ENCODE peak calls at places on chromosome 11, in nine cellular contexts. One of them, this sample, is unnamed.

GRCh38 chr11:118375980-118376379 is 16.6 kb downstream of the UBE4A start:
- DNase-seq in pancreas: no peak
- DNase-seq in GM12891: no peak
- DNase-seq in EH: no peak
- DNase-seq in ELF-1: no peak
- DNase-seq in cardiac septum: no peak
- DNase-seq in AG10803: no peak
- DNase-seq in dorsolateral prefrontal cortex: no peak
- DNase-seq in ELR: no peak
- DNase-seq in this sample: no peak

GRCh38 chr11:62501432-62501891 is 45.1 kb downstream of the AHNAK start:
- DNase-seq in pancreas: no peak
- DNase-seq in GM12891: no peak
- DNase-seq in EH: no peak
- DNase-seq in ELF-1: no peak
- DNase-seq in cardiac septum: no peak
- DNase-seq in AG10803: peak; percentile 87
- DNase-seq in dorsolateral prefrontal cortex: peak; percentile 87
- DNase-seq in ELR: no peak
- DNase-seq in this sample: peak; percentile 55

GRCh38 chr11:70026726-70027125 is 51.4 kb upstream of the ANO1 start:
- DNase-seq in pancreas: no peak
- DNase-seq in GM12891: no peak
- DNase-seq in EH: no peak
- DNase-seq in ELF-1: no peak
- DNase-seq in cardiac septum: peak; percentile 49
- DNase-seq in AG10803: no peak
- DNase-seq in dorsolateral prefrontal cortex: no peak
- DNase-seq in ELR: no peak
- DNase-seq in this sample: no peak

GRCh38 chr11:108117746-108118371 is 3.5 kb upstream of the ACAT1 start:
- DNase-seq in pancreas: no peak
- DNase-seq in GM12891: no peak
- DNase-seq in EH: peak; percentile 63
- DNase-seq in ELF-1: no peak
- DNase-seq in cardiac septum: no peak
- DNase-seq in AG10803: peak; percentile 73
- DNase-seq in dorsolateral prefrontal cortex: no peak
- DNase-seq in ELR: peak; percentile 76
- DNase-seq in this sample: no peak

GRCh38 chr11:67365756-67366384 is 7.5 kb downstream of the CLCF1 start:
- DNase-seq in pancreas: no peak
- DNase-seq in GM12891: no peak
- DNase-seq in EH: no peak
- DNase-seq in ELF-1: no peak
- DNase-seq in cardiac septum: no peak
- DNase-seq in AG10803: no peak
- DNase-seq in dorsolateral prefrontal cortex: peak; percentile 64
- DNase-seq in ELR: no peak
- DNase-seq in this sample: no peak

GRCh38 chr11:120108154-120108784 is 29.6 kb downstream of the TRIM29 start:
- DNase-seq in pancreas: peak; percentile 37
- DNase-seq in GM12891: peak; percentile 90
- DNase-seq in EH: peak; percentile 58
- DNase-seq in ELF-1: peak; percentile 88
- DNase-seq in cardiac septum: no peak
- DNase-seq in AG10803: peak; percentile 42
- DNase-seq in dorsolateral prefrontal cortex: peak; percentile 87
- DNase-seq in ELR: peak; percentile 58
- DNase-seq in this sample: peak; percentile 80

GRCh38 chr11:12802418-12803085 is 128.3 kb downstream of the TEAD1 start:
- DNase-seq in pancreas: peak; percentile 94
- DNase-seq in GM12891: no peak
- DNase-seq in EH: peak; percentile 81
- DNase-seq in ELF-1: peak; percentile 87
- DNase-seq in cardiac septum: no peak
- DNase-seq in AG10803: no peak
- DNase-seq in dorsolateral prefrontal cortex: no peak
- DNase-seq in ELR: peak; percentile 89
- DNase-seq in this sample: peak; percentile 92

GRCh38 chr11:85823816-85824215 is 12.9 kb upstream of the SYTL2 start:
- DNase-seq in pancreas: no peak
- DNase-seq in GM12891: no peak
- DNase-seq in EH: no peak
- DNase-seq in ELF-1: no peak
- DNase-seq in cardiac septum: no peak
- DNase-seq in AG10803: peak; percentile 6
- DNase-seq in dorsolateral prefrontal cortex: no peak
- DNase-seq in ELR: no peak
- DNase-seq in this sample: no peak

GRCh38 chr11:3786781-3787428 is 10.4 kb downstream of the NUP98 start:
- DNase-seq in pancreas: no peak
- DNase-seq in GM12891: no peak
- DNase-seq in EH: peak; percentile 47
- DNase-seq in ELF-1: no peak
- DNase-seq in cardiac septum: no peak
- DNase-seq in AG10803: peak; percentile 56
- DNase-seq in dorsolateral prefrontal cortex: no peak
- DNase-seq in ELR: no peak
- DNase-seq in this sample: no peak

GRCh38 chr11:763073-763463 is 14.2 kb downstream of the GATD1 start:
- DNase-seq in pancreas: no peak
- DNase-seq in GM12891: no peak
- DNase-seq in EH: no peak
- DNase-seq in ELF-1: no peak
- DNase-seq in cardiac septum: no peak
- DNase-seq in AG10803: no peak
- DNase-seq in dorsolateral prefrontal cortex: no peak
- DNase-seq in ELR: no peak
- DNase-seq in this sample: peak; percentile 64

GRCh38 chr11:36564376-36565032 is 3.3 kb upstream of the RAG1 start:
- DNase-seq in pancreas: peak; percentile 35
- DNase-seq in GM12891: peak; percentile 9
- DNase-seq in EH: peak; percentile 68
- DNase-seq in ELF-1: peak; percentile 60
- DNase-seq in cardiac septum: no peak
- DNase-seq in AG10803: peak; percentile 59
- DNase-seq in dorsolateral prefrontal cortex: no peak
- DNase-seq in ELR: peak; percentile 69
- DNase-seq in this sample: peak; percentile 58

GRCh38 chr11:69662021-69662698 is 13.0 kb downstream of the LTO1 start:
- DNase-seq in pancreas: no peak
- DNase-seq in GM12891: no peak
- DNase-seq in EH: no peak
- DNase-seq in ELF-1: peak; percentile 43
- DNase-seq in cardiac septum: peak; percentile 19
- DNase-seq in AG10803: no peak
- DNase-seq in dorsolateral prefrontal cortex: no peak
- DNase-seq in ELR: peak; percentile 47
- DNase-seq in this sample: no peak

GRCh38 chr11:33899383-33900037 is 7.6 kb upstream of the LMO2 start:
- DNase-seq in pancreas: peak; percentile 11
- DNase-seq in GM12891: no peak
- DNase-seq in EH: peak; percentile 79
- DNase-seq in ELF-1: peak; percentile 58
- DNase-seq in cardiac septum: peak; percentile 87
- DNase-seq in AG10803: peak; percentile 79
- DNase-seq in dorsolateral prefrontal cortex: no peak
- DNase-seq in ELR: peak; percentile 65
- DNase-seq in this sample: peak; percentile 50

GRCh38 chr11:94781822-94782221 is 13.7 kb downstream of the AMOTL1 start:
- DNase-seq in pancreas: no peak
- DNase-seq in GM12891: no peak
- DNase-seq in EH: peak; percentile 88
- DNase-seq in ELF-1: no peak
- DNase-seq in cardiac septum: no peak
- DNase-seq in AG10803: peak; percentile 64
- DNase-seq in dorsolateral prefrontal cortex: no peak
- DNase-seq in ELR: peak; percentile 85
- DNase-seq in this sample: no peak

GRCh38 chr11:3123316-3123715 is 41.8 kb downstream of the OSBPL5 start:
- DNase-seq in pancreas: no peak
- DNase-seq in GM12891: no peak
- DNase-seq in EH: no peak
- DNase-seq in ELF-1: no peak
- DNase-seq in cardiac septum: peak; percentile 86
- DNase-seq in AG10803: peak; percentile 45
- DNase-seq in dorsolateral prefrontal cortex: peak; percentile 68
- DNase-seq in ELR: no peak
- DNase-seq in this sample: no peak

GRCh38 chr11:115677190-115677589 is 173.0 kb upstream of the CADM1 start:
- DNase-seq in pancreas: no peak
- DNase-seq in GM12891: no peak
- DNase-seq in EH: no peak
- DNase-seq in ELF-1: no peak
- DNase-seq in cardiac septum: no peak
- DNase-seq in AG10803: no peak
- DNase-seq in dorsolateral prefrontal cortex: no peak
- DNase-seq in ELR: no peak
- DNase-seq in this sample: no peak

GRCh38 chr11:33724644-33725035 is 11.6 kb downstream of the CD59 start:
- DNase-seq in pancreas: no peak
- DNase-seq in GM12891: no peak
- DNase-seq in EH: no peak
- DNase-seq in ELF-1: no peak
- DNase-seq in cardiac septum: no peak
- DNase-seq in AG10803: peak; percentile 70
- DNase-seq in dorsolateral prefrontal cortex: no peak
- DNase-seq in ELR: peak; percentile 45
- DNase-seq in this sample: no peak

GRCh38 chr11:43575931-43576833 is 104.4 kb upstream of the HSD17B12 start:
- DNase-seq in pancreas: no peak
- DNase-seq in GM12891: no peak
- DNase-seq in EH: peak; percentile 28
- DNase-seq in ELF-1: no peak
- DNase-seq in cardiac septum: no peak
- DNase-seq in AG10803: no peak
- DNase-seq in dorsolateral prefrontal cortex: no peak
- DNase-seq in ELR: peak; percentile 22
- DNase-seq in this sample: no peak

GRCh38 chr11:112852141-112852853 is 108.9 kb upstream of the NCAM1 start:
- DNase-seq in pancreas: no peak
- DNase-seq in GM12891: no peak
- DNase-seq in EH: no peak
- DNase-seq in ELF-1: no peak
- DNase-seq in cardiac septum: no peak
- DNase-seq in AG10803: peak; percentile 13
- DNase-seq in dorsolateral prefrontal cortex: no peak
- DNase-seq in ELR: peak; percentile 36
- DNase-seq in this sample: no peak

GRCh38 chr11:67304511-67305113 is 1.3 kb downstream of the SSH3 start:
- DNase-seq in pancreas: peak; percentile 6
- DNase-seq in GM12891: no peak
- DNase-seq in EH: no peak
- DNase-seq in ELF-1: no peak
- DNase-seq in cardiac septum: no peak
- DNase-seq in AG10803: no peak
- DNase-seq in dorsolateral prefrontal cortex: no peak
- DNase-seq in ELR: no peak
- DNase-seq in this sample: no peak

GRCh38 chr11:41879186-41879738 is 419.8 kb upstream of the LRRC4C start:
- DNase-seq in pancreas: no peak
- DNase-seq in GM12891: no peak
- DNase-seq in EH: peak; percentile 92
- DNase-seq in ELF-1: no peak
- DNase-seq in cardiac septum: no peak
- DNase-seq in AG10803: peak; percentile 85
- DNase-seq in dorsolateral prefrontal cortex: no peak
- DNase-seq in ELR: no peak
- DNase-seq in this sample: no peak

GRCh38 chr11:34208266-34209135 is 103.1 kb downstream of the NAT10 start:
- DNase-seq in pancreas: no peak
- DNase-seq in GM12891: no peak
- DNase-seq in EH: no peak
- DNase-seq in ELF-1: no peak
- DNase-seq in cardiac septum: no peak
- DNase-seq in AG10803: no peak
- DNase-seq in dorsolateral prefrontal cortex: no peak
- DNase-seq in ELR: peak; percentile 53
- DNase-seq in this sample: no peak

GRCh38 chr11:69915501-69916250 is 96.5 kb upstream of the FGF3 start:
- DNase-seq in pancreas: peak; percentile 73
- DNase-seq in GM12891: peak; percentile 51
- DNase-seq in EH: peak; percentile 84
- DNase-seq in ELF-1: peak; percentile 85
- DNase-seq in cardiac septum: peak; percentile 90
- DNase-seq in AG10803: peak; percentile 59
- DNase-seq in dorsolateral prefrontal cortex: peak; percentile 52
- DNase-seq in ELR: peak; percentile 77
- DNase-seq in this sample: peak; percentile 85

GRCh38 chr11:134751825-134752224 is 339.8 kb upstream of the B3GAT1 start:
- DNase-seq in pancreas: no peak
- DNase-seq in GM12891: no peak
- DNase-seq in EH: no peak
- DNase-seq in ELF-1: no peak
- DNase-seq in cardiac septum: no peak
- DNase-seq in AG10803: no peak
- DNase-seq in dorsolateral prefrontal cortex: no peak
- DNase-seq in ELR: no peak
- DNase-seq in this sample: no peak

GRCh38 chr11:14645247-14645912 is 1.8 kb downstream of the PDE3B start:
- DNase-seq in pancreas: no peak
- DNase-seq in GM12891: no peak
- DNase-seq in EH: peak; percentile 36
- DNase-seq in ELF-1: no peak
- DNase-seq in cardiac septum: no peak
- DNase-seq in AG10803: peak; percentile 5
- DNase-seq in dorsolateral prefrontal cortex: no peak
- DNase-seq in ELR: peak; percentile 48
- DNase-seq in this sample: no peak

GRCh38 chr11:102142333-102142732 is 32.1 kb downstream of the YAP1 start:
- DNase-seq in pancreas: no peak
- DNase-seq in GM12891: no peak
- DNase-seq in EH: peak; percentile 47
- DNase-seq in ELF-1: no peak
- DNase-seq in cardiac septum: no peak
- DNase-seq in AG10803: peak; percentile 68
- DNase-seq in dorsolateral prefrontal cortex: no peak
- DNase-seq in ELR: no peak
- DNase-seq in this sample: no peak

GRCh38 chr11:58493676-58494075 is 14.2 kb downstream of the OR5B21 start:
- DNase-seq in pancreas: no peak
- DNase-seq in GM12891: no peak
- DNase-seq in EH: peak; percentile 34
- DNase-seq in ELF-1: no peak
- DNase-seq in cardiac septum: no peak
- DNase-seq in AG10803: no peak
- DNase-seq in dorsolateral prefrontal cortex: no peak
- DNase-seq in ELR: peak; percentile 40
- DNase-seq in this sample: no peak

GRCh38 chr11:69576069-69576782 is 64.7 kb upstream of the CCND1 start:
- DNase-seq in pancreas: no peak
- DNase-seq in GM12891: no peak
- DNase-seq in EH: no peak
- DNase-seq in ELF-1: no peak
- DNase-seq in cardiac septum: no peak
- DNase-seq in AG10803: no peak
- DNase-seq in dorsolateral prefrontal cortex: no peak
- DNase-seq in ELR: no peak
- DNase-seq in this sample: no peak

GRCh38 chr11:102325088-102325487 is 7.8 kb downstream of the BIRC3 start:
- DNase-seq in pancreas: no peak
- DNase-seq in GM12891: no peak
- DNase-seq in EH: no peak
- DNase-seq in ELF-1: no peak
- DNase-seq in cardiac septum: no peak
- DNase-seq in AG10803: no peak
- DNase-seq in dorsolateral prefrontal cortex: no peak
- DNase-seq in ELR: no peak
- DNase-seq in this sample: no peak

GRCh38 chr11:133911169-133911568 is 45.6 kb downstream of the IGSF9B start:
- DNase-seq in pancreas: no peak
- DNase-seq in GM12891: no peak
- DNase-seq in EH: no peak
- DNase-seq in ELF-1: no peak
- DNase-seq in cardiac septum: no peak
- DNase-seq in AG10803: no peak
- DNase-seq in dorsolateral prefrontal cortex: no peak
- DNase-seq in ELR: no peak
- DNase-seq in this sample: no peak

GRCh38 chr11:72208281-72208680 is 8.3 kb upstream of the FOLR2 start:
- DNase-seq in pancreas: no peak
- DNase-seq in GM12891: no peak
- DNase-seq in EH: no peak
- DNase-seq in ELF-1: no peak
- DNase-seq in cardiac septum: no peak
- DNase-seq in AG10803: no peak
- DNase-seq in dorsolateral prefrontal cortex: no peak
- DNase-seq in ELR: no peak
- DNase-seq in this sample: peak; percentile 10